ENCODE peak calls at places on chromosomes 12 and 14, in nine cellular contexts. V is T-cell, H is activated gamma-delta T cell treated with Interleukin-2 at 50 U/mL for 16 hours, C is T-helper 9 cell, J is AG09319, S is AG04450, Q is NCI-H460, Y is NCI-H510A treated with DMSO at 0.1 percent for 48 hours, L is T-helper 22 cell. N is an unnamed sample.

GRCh38 chr14:34461334-34462131 is 507 bp downstream of the SPTSSA start:
- DNase-seq in V (peak; percentile 5), H (peak; percentile 5), C (no peak), J (no peak), S (no peak), Q (no peak), Y (peak; percentile 54), L (no peak), N (peak; percentile 27)

GRCh38 chr14:74938873-74939495 is 15.9 kb upstream of the RPS6KL1 start:
- DNase-seq in V (no peak), H (no peak), C (no peak), J (no peak), S (no peak), Q (no peak), Y (no peak), L (no peak), N (no peak)

GRCh38 chr12:92615703-92616102 is 87.1 kb upstream of the PLEKHG7 start:
- DNase-seq in V (no peak), H (no peak), C (no peak), J (no peak), S (no peak), Q (no peak), Y (no peak), L (no peak), N (no peak)

GRCh38 chr12:82708507-82708906 is 21.8 kb downstream of the TMTC2 start:
- DNase-seq in V (no peak), H (no peak), C (no peak), J (no peak), S (no peak), Q (no peak), Y (no peak), L (no peak), N (no peak)

GRCh38 chr14:100365741-100366140 is 42.6 kb downstream of the SLC25A47 start:
- DNase-seq in V (no peak), H (no peak), C (no peak), J (no peak), S (no peak), Q (no peak), Y (no peak), L (no peak), N (no peak)

GRCh38 chr12:52245962-52246577 is 13.0 kb downstream of the KRT7 start:
- DNase-seq in V (no peak), H (no peak), C (no peak), J (no peak), S (no peak), Q (no peak), Y (no peak), L (no peak), N (no peak)

GRCh38 chr12:83709899-83710298 is 1023.2 kb downstream of the TMTC2 start:
- DNase-seq in V (no peak), H (no peak), C (no peak), J (no peak), S (no peak), Q (no peak), Y (no peak), L (no peak), N (no peak)

GRCh38 chr14:53709381-53709780 is 247.2 kb downstream of the BMP4 start:
- DNase-seq in V (no peak), H (no peak), C (no peak), J (no peak), S (no peak), Q (no peak), Y (no peak), L (no peak), N (no peak)

GRCh38 chr14:58677525-58677924 is 39.8 kb downstream of the DACT1 start:
- DNase-seq in V (no peak), H (no peak), C (no peak), J (no peak), S (no peak), Q (no peak), Y (no peak), L (no peak), N (no peak)

GRCh38 chr12:32070370-32070769 is 36.3 kb upstream of the BICD1 start:
- DNase-seq in V (no peak), H (no peak), C (no peak), J (no peak), S (no peak), Q (no peak), Y (no peak), L (no peak), N (peak; percentile 31)

GRCh38 chr14:51730094-51730493 is 78.4 kb downstream of the FRMD6 start:
- DNase-seq in V (no peak), H (no peak), C (no peak), J (no peak), S (no peak), Q (no peak), Y (no peak), L (no peak), N (peak; percentile 36)

GRCh38 chr12:108559748-108560147 is 1.2 kb downstream of the SART3 start:
- DNase-seq in V (no peak), H (no peak), C (no peak), J (no peak), S (no peak), Q (no peak), Y (no peak), L (no peak), N (no peak)

GRCh38 chr12:120680165-120680738 is 6.7 kb upstream of the MLEC start:
- DNase-seq in V (no peak), H (no peak), C (no peak), J (no peak), S (no peak), Q (no peak), Y (no peak), L (no peak), N (no peak)

GRCh38 chr14:24858052-24858451 is 191.9 kb downstream of the STXBP6 start:
- DNase-seq in V (no peak), H (no peak), C (no peak), J (no peak), S (no peak), Q (no peak), Y (no peak), L (no peak), N (no peak)

N was measured in amniotic epithelial cell.